ENCODE peak calls at places on chromosome 18, in six cellular contexts. H, E, A, G, B and D are unnamed samples. For H3K4me1, the result is how much of the 10 kb centered on the place peaks cover.

GRCh38 chr18:34807106-34807796 is 97.2 kb downstream of the DTNA start:
- DNase-seq in H (no peak), E (no peak), A (no peak), G (peak), B (no peak), D (no peak)

GRCh38 chr18:51082571-51083264 is 52.7 kb downstream of the SMAD4 start:
- DNase-seq in H (peak), E (no peak), A (no peak), G (peak), B (no peak), D (no peak)

GRCh38 chr18:49690307-49690706 is 123.0 kb downstream of the ACAA2 start:
- DNase-seq in H (peak), E (no peak), A (no peak), G (peak), B (no peak), D (no peak)

GRCh38 chr18:77547757-77548156 is 298.1 kb downstream of the GALR1 start:
- DNase-seq in H (no peak), E (no peak), A (peak), G (no peak), B (no peak), D (no peak)

GRCh38 chr18:23662309-23663263 is at the start of gene ANKRD29:
- DNase-seq in H (peak), E (no peak), A (peak), G (peak), B (no peak), D (peak)

GRCh38 chr18:4636957-4637356 is 181.8 kb upstream of the DLGAP1 start:
- DNase-seq in H (no peak), E (no peak), A (no peak), G (no peak), B (no peak), D (no peak)

GRCh38 chr18:59502899-59503245 is 143.8 kb upstream of the LMAN1 start:
- DNase-seq in H (no peak), E (no peak), A (no peak), G (no peak), B (no peak), D (no peak)

GRCh38 chr18:29979884-29980283 is 1062.7 kb downstream of the DSC3 start:
- DNase-seq in H (no peak), E (no peak), A (no peak), G (no peak), B (no peak), D (no peak)

GRCh38 chr18:10726198-10727068 is 200.6 kb downstream of the NAPG start:
- DNase-seq in H (no peak), E (no peak), A (peak), G (peak), B (peak), D (no peak)

GRCh38 chr18:74064510-74064909 is 83.1 kb downstream of the FBXO15 start:
- DNase-seq in H (no peak), E (no peak), A (no peak), G (no peak), B (no peak), D (no peak)

GRCh38 chr18:23268641-23269040 is 133.4 kb downstream of the CABLES1 start:
- DNase-seq in H (no peak), E (no peak), A (no peak), G (no peak), B (no peak), D (no peak)

GRCh38 chr18:57052173-57052572 is 94.7 kb upstream of the BOD1L2 start:
- DNase-seq in H (no peak), E (no peak), A (no peak), G (no peak), B (no peak), D (no peak)

GRCh38 chr18:57052759-57053158 is 94.1 kb upstream of the BOD1L2 start:
- DNase-seq in H (no peak), E (no peak), A (peak), G (no peak), B (peak), D (no peak)

GRCh38 chr18:57050314-57050949 is 96.5 kb upstream of the BOD1L2 start:
- DNase-seq in H (no peak), E (no peak), A (peak), G (no peak), B (peak), D (no peak)

GRCh38 chr18:57051019-57051418 is 95.9 kb upstream of the BOD1L2 start:
- DNase-seq in H (no peak), E (no peak), A (peak), G (no peak), B (no peak), D (no peak)

GRCh38 chr18:57051586-57052044 is 95.3 kb upstream of the BOD1L2 start:
- DNase-seq in H (no peak), E (peak), A (peak), G (no peak), B (no peak), D (no peak)
- H3K4me1 ChIP-seq in H (under half), E (under half), A (under half), G (under half), B (under half), D (under half)

GRCh38 chr18:12318857-12319256 is 10.8 kb downstream of the TUBB6 start:
- DNase-seq in H (no peak), E (no peak), A (no peak), G (no peak), B (no peak), D (no peak)
- H3K27ac ChIP-seq in H (no peak), E (no peak), A (no peak), G (no peak), B (no peak), D (no peak)

GRCh38 chr18:46431522-46432171 is 225.4 kb downstream of the LOXHD1 start:
- DNase-seq in H (no peak), E (no peak), A (no peak), G (no peak), B (no peak), D (no peak)

GRCh38 chr18:46429649-46430224 is 227.3 kb downstream of the LOXHD1 start:
- DNase-seq in H (no peak), E (no peak), A (no peak), G (no peak), B (no peak), D (no peak)

GRCh38 chr18:46427216-46427995 is 229.6 kb downstream of the LOXHD1 start:
- DNase-seq in H (no peak), E (no peak), A (no peak), G (no peak), B (no peak), D (no peak)

GRCh38 chr18:46428368-46428767 is 228.7 kb downstream of the LOXHD1 start:
- DNase-seq in H (no peak), E (no peak), A (no peak), G (no peak), B (peak), D (no peak)

GRCh38 chr18:46429130-46429529 is 227.9 kb downstream of the LOXHD1 start:
- DNase-seq in H (no peak), E (no peak), A (no peak), G (no peak), B (no peak), D (no peak)
- H3K4me3 ChIP-seq in H (no peak), E (no peak), A (no peak), G (no peak), B (no peak), D (no peak)

GRCh38 chr18:7157760-7158159 is 40.2 kb upstream of the LAMA1 start:
- DNase-seq in H (no peak), E (no peak), A (no peak), G (no peak), B (no peak), D (no peak)
- H3K4me1 ChIP-seq in H (under half), E (under half), A (under half), G (under half), B (under half), D (under half)

GRCh38 chr18:72637319-72638113 is 93.4 kb upstream of the CBLN2 start:
- DNase-seq in H (no peak), E (no peak), A (no peak), G (no peak), B (no peak), D (no peak)
- H3K27ac ChIP-seq in H (no peak), E (no peak), A (no peak), G (no peak), B (no peak), D (no peak)

DNA sequence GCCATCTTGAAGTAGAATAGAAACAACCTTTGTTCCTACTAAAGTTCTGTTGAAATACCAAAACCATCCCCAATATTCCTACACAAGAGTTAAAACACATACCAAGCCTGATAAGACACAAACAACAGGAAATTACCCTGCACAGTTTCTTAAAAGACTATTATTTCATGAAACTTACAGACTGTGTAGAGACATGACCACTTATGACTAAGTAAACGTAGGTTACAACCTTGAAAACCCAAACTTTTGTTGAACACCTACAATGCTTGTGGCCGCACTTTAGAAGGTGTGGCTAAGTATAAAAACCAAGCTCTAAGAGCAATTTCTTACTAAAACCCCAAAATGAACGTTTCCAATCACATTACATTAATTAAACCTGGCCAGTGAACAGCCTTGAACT is 2.0 kb downstream of the SMAD2 start:
- DNase-seq in H (peak), E (no peak), A (no peak), G (peak), B (no peak), D (no peak)
- H3K4me3 ChIP-seq in H (peak), E (peak), A (no peak), G (peak), B (peak), D (peak)